ENCODE peak calls at places on chromosomes 6 and 20, in four cellular contexts. R, E, Q and S are unnamed samples.

GRCh38 chr6:140586426-140587061 is 1212.1 kb upstream of the CITED2 start:
- DNase-seq in R (no peak), E (no peak), Q (no peak), S (no peak)

GRCh38 chr20:9262653-9263194 is 193.8 kb downstream of the PLCB4 start:
- DNase-seq in R (no peak), E (no peak), Q (no peak), S (peak)

GRCh38 chr6:41568585-41569384 is 22.6 kb downstream of the FOXP4 start:
- DNase-seq in R (no peak), E (peak), Q (no peak), S (no peak)

GRCh38 chr6:4434655-4435054 is 299.3 kb upstream of the ECI2 start:
- DNase-seq in Q (no peak), R (no peak), E (no peak), S (no peak)

GRCh38 chr6:43383021-43383667 is 13.7 kb upstream of the ZNF318 start:
- DNase-seq in Q (peak), R (no peak), E (peak), S (no peak)

GRCh38 chr6:170369439-170369838 is 62.9 kb downstream of the FAM120B start:
- DNase-seq in E (no peak), R (no peak), Q (no peak), S (no peak)

GRCh38 chr20:32966382-32966781 is 37.9 kb downstream of the SUN5 start:
- DNase-seq in Q (peak), R (no peak), E (no peak), S (no peak)

GRCh38 chr20:7090753-7091310 is 323.3 kb downstream of the BMP2 start:
- DNase-seq in Q (no peak), R (no peak), E (no peak), S (no peak)

GRCh38 chr6:148924226-148924989 is 177.6 kb downstream of the UST start:
- DNase-seq in R (no peak), E (no peak), Q (no peak), S (no peak)